ENCODE peak calls at places on chromosomes 5 and 9, in four cellular contexts. E, D, M and W are unnamed samples.

GRCh38 chr9:125146247-125146646 is 2.9 kb upstream of the SCAI start:
- DNase-seq in E (peak; percentile 62), D (peak; percentile 37), M (no peak), W (no peak)

GRCh38 chr5:175246242-175246891 is 197.6 kb downstream of the DRD1 start:
- DNase-seq in E (peak; percentile 82), D (peak; percentile 63), M (no peak), W (no peak)

GRCh38 chr5:102090770-102091169 is 205.3 kb downstream of the SLCO4C1 start:
- DNase-seq in E (peak; percentile 8), D (peak; percentile 74), M (no peak), W (peak; percentile 57)

GRCh38 chr5:622946-623522 is 10.9 kb downstream of the CEP72 start:
- DNase-seq in E (no peak), D (no peak), M (no peak), W (no peak)

GRCh38 chr9:130825051-130825651 is 9.9 kb upstream of the ABL1 start:
- DNase-seq in E (peak; percentile 56), D (peak; percentile 75), M (no peak), W (peak; percentile 51)

GRCh38 chr9:129178983-129179382 is 922 bp upstream of the IER5L start:
- DNase-seq in E (no peak), D (peak; percentile 90), M (no peak), W (no peak)

GRCh38 chr9:95270790-95271189 is 46.7 kb downstream of the FANCC start:
- DNase-seq in E (no peak), D (no peak), M (no peak), W (no peak)

GRCh38 chr5:151007430-151008123 is 12.8 kb upstream of the GPX3 start:
- DNase-seq in E (no peak), D (no peak), M (no peak), W (no peak)

GRCh38 chr9:76691761-76692313 is 72.4 kb upstream of the PCA3 start:
- DNase-seq in E (no peak), D (peak; percentile 34), M (no peak), W (no peak)

GRCh38 chr5:154010660-154011059 is 28.1 kb downstream of the FAM114A2 start:
- DNase-seq in E (peak; percentile 43), D (no peak), M (no peak), W (no peak)

GRCh38 chr5:67303356-67303755 is 106.8 kb upstream of the CD180 start:
- DNase-seq in E (peak; percentile 84), D (no peak), M (no peak), W (no peak)

GRCh38 chr5:165579911-165580310 is 2074.5 kb downstream of the MAT2B start:
- DNase-seq in E (no peak), D (no peak), M (no peak), W (no peak)

GRCh38 chr5:141734501-141735231 is 52.6 kb upstream of the ARAP3 start:
- DNase-seq in E (peak; percentile 72), D (peak; percentile 83), M (peak; percentile 47), W (peak; percentile 39)

GRCh38 chr5:133240425-133241091 is 188.7 kb downstream of the HSPA4 start:
- DNase-seq in E (peak; percentile 96), D (peak; percentile 84), M (peak; percentile 77), W (peak; percentile 55)

DNA sequence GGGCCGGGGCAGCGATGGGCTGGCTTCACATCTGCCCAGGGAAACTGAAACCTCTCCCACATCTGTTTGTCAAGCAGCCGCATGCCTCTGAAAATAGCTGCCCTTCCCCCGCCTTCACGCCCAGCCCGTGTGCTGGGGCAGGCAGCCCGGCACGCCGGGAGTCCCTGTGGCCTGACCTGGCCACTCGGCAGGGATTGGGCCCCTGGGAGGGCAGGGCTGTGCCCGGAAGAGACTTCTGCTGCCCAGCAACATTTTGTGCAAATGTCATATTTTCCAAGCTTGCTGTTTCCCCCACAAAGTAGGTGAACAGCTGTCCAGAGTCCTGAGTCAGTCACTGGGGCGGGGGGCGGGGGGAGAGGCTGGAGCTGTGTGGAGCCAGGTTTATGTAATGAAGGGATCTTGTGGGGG is 8.2 kb downstream of the COL27A1 start:
- DNase-seq in E (peak; percentile 51), D (peak; percentile 91), M (no peak), W (peak; percentile 22)
- H3K4me3 ChIP-seq in E (no peak overlapping the region), D (no peak overlapping the region), M (no peak overlapping the region), W (no peak overlapping the region)

DNA sequence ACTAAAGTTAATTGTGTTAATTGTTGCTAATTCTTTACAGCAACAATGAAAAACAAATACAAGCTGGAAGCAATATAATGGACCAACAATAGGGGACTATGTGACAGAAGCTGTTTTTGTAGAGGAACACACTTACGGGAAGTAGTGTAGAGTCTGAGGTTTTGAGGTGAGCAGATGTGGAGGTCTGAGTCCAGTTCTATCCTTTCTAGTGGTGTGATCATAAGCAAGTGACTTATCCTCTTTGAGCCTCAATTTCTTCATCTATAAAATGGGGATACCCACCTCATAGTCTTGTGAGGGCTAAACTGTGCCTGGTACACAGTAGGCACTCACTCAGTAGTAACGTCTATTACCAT is 28.3 kb downstream of the ALG2 start:
- DNase-seq in E (no peak), D (no peak), M (no peak), W (no peak)
- TF ChIP-seq CTCF in E (no peak), D (no peak), M (no peak), W (no peak)

GRCh38 chr5:32500206-32500605 is 55.7 kb upstream of the ZFR start:
- DNase-seq in E (no peak), D (no peak), M (no peak), W (no peak)

GRCh38 chr5:32499261-32499660 is 54.7 kb upstream of the ZFR start:
- DNase-seq in E (no peak), D (no peak), M (no peak), W (no peak)

GRCh38 chr5:32501623-32502022 is 57.1 kb upstream of the ZFR start:
- DNase-seq in E (no peak), D (no peak), M (no peak), W (no peak)

GRCh38 chr5:32503261-32503660 is 58.7 kb upstream of the ZFR start:
- DNase-seq in E (no peak), D (no peak), M (no peak), W (no peak)

DNA sequence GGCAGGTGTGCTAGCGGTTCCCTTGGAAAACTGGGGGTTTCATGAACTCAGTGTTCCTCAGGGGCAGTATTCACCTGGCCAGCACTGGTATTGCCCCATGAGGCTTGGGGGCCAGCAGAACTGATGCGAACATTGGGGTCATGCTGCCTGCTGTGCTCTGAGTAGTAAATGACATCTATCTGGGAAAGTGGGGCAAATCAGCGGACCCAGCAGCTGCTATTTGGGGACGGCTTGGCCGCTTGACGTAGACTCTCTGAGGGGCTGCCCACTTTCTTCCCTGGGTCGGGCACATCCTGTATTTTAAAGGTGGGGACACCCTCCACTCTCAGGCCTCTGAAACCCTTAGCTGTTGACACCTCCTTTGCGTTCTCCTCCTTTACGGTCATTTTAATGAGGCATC is 56.5 kb upstream of the ZFR start:
- DNase-seq in E (no peak), D (no peak), M (no peak), W (no peak)
- H3K4me3 ChIP-seq in E (no peak overlapping the region), D (no peak overlapping the region), M (no peak overlapping the region), W (no peak overlapping the region)

DNA sequence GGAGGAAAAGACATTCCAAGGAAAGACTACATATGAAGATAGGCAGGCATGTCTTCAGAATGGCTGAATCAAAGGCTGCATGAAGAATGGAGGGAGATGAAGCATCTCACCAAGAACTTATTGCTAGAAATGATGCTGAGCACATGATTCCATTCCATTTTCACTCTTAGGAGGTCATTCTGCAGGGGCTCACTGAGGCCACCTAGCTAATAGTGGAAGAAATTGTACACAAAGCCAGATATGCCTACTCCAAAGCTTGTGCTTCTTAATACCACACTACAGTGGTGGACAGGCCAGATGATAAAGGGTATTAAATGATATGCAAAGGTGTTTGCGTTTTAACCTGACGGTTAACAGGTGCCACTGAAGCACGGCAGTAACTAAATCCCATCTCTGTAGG is 14.7 kb downstream of the NDUFA8 start:
- DNase-seq in E (peak; percentile 25), D (no peak), M (no peak), W (no peak)
- TF ChIP-seq CTCF in E (peak; percentile 47), D (peak; percentile 13), M (no peak), W (no peak)

DNA sequence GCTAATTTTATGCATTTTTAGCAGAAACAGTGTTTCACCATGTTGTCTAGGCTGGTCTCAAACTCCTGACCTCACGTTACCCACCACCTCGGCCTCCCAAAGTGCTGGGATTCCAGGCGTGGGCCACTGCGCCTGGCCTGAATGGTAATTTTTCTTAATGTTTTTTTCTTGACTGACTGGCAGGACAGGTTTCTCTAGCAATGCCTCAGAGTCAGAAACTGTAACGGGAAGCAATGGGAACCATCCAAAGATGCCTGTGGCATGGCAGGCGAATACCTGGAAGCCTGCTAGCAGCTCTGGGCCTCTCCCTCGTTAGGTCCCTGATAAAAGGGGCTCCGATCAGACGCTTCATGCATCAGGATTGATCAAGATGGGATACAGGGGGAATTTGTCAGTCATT is 639.2 kb downstream of the NR2F1-AS1 start:
- DNase-seq in E (no peak), D (no peak), M (no peak), W (no peak)
- H3K4me3 ChIP-seq in E (no peak overlapping the region), D (no peak overlapping the region), M (no peak overlapping the region), W (no peak overlapping the region)

GRCh38 chr9:79480639-79481038 is 91.1 kb upstream of the TLE4 start:
- DNase-seq in E (no peak), D (no peak), M (no peak), W (no peak)

GRCh38 chr9:79477241-79477830 is 94.4 kb upstream of the TLE4 start:
- DNase-seq in E (no peak), D (no peak), M (no peak), W (no peak)

GRCh38 chr9:79473704-79474103 is 98.1 kb upstream of the TLE4 start:
- DNase-seq in E (no peak), D (no peak), M (no peak), W (no peak)

GRCh38 chr9:79482078-79482477 is 89.7 kb upstream of the TLE4 start:
- DNase-seq in E (no peak), D (no peak), M (no peak), W (no peak)

DNA sequence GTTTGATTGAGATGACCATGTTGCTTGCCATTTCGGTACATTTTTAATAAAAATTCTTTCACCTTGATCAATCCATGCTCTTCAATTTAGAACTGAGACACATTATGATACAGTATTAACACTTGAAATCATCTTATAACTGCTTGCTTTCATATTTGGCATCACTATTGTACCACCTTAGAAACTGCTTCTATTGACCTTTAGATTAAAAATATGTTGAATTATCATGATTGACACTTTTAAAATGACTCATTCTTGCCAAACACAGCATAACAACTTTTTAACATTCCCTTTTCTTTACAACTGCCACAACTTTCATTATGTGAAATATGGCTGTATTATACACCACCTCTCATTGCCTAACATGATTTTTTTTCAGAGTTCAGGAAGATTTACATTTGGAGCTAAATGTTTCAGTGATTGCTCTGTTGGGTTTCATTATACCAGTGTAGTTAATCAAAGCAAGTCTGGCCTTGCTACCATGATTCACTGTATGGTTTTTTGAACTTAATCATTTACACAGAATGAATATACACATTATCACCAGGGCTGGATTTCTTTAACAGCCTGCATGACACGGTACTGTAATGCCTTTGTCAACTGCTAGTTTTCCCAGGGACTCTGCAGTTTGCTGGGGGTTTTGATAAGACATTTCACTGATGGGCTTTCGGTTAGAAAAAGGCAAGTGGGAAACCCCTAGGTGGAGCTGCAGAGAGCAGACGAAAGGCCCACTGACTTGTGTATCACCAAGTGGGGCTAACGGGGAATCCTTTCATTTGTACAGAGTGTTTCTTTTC is 93.6 kb upstream of the TLE4 start:
- DNase-seq in E (peak; percentile 32), D (peak; percentile 49), M (no peak), W (peak; percentile 62)
- TF ChIP-seq CTCF in E (peak; percentile 39), D (peak; percentile 45), M (no peak), W (no peak)

GRCh38 chr9:91843093-91843492 is 106.9 kb downstream of the ROR2 start:
- DNase-seq in E (no peak), D (no peak), M (no peak), W (no peak)
- H3K4me3 ChIP-seq in E (no peak overlapping the region), D (no peak overlapping the region), M (no peak overlapping the region), W (no peak overlapping the region)